ENCODE peak calls at places on chromosomes 5 and 9, in five cellular contexts. One of them, this sample, is unnamed.

GRCh38 chr9:113993838-113994540 is 84.1 kb downstream of the AMBP start:
- DNase-seq in WTC11: no peak
- DNase-seq in fibroblast of lung: peak; percentile 72
- DNase-seq in Calu3: no peak
- DNase-seq in uterus: peak; percentile 62
- DNase-seq in this sample: no peak

GRCh38 chr9:132239999-132240859 is 78.4 kb downstream of the NTNG2 start:
- DNase-seq in uterus: no peak
- DNase-seq in fibroblast of lung: no peak
- DNase-seq in WTC11: peak; percentile 39
- DNase-seq in Calu3: no peak
- DNase-seq in this sample: no peak

GRCh38 chr9:6212722-6213375 is 2.8 kb upstream of the IL33 start:
- DNase-seq in uterus: no peak
- DNase-seq in fibroblast of lung: no peak
- DNase-seq in WTC11: no peak
- DNase-seq in Calu3: no peak
- DNase-seq in this sample: no peak

GRCh38 chr5:52997424-52997823 is 8.3 kb downstream of the ITGA2 start:
- DNase-seq in Calu3: peak; percentile 23
- DNase-seq in WTC11: no peak
- DNase-seq in fibroblast of lung: no peak
- DNase-seq in uterus: no peak
- DNase-seq in this sample: peak; percentile 33

GRCh38 chr5:133271606-133272005 is 219.8 kb downstream of the HSPA4 start:
- DNase-seq in uterus: no peak
- DNase-seq in Calu3: no peak
- DNase-seq in fibroblast of lung: no peak
- DNase-seq in WTC11: no peak
- DNase-seq in this sample: no peak

GRCh38 chr5:96026334-96027065 is 64.8 kb upstream of the ELL2 start:
- DNase-seq in uterus: no peak
- DNase-seq in fibroblast of lung: peak; percentile 87
- DNase-seq in Calu3: peak; percentile 31
- DNase-seq in WTC11: no peak
- DNase-seq in this sample: no peak

GRCh38 chr5:175800656-175801081 is 70.7 kb upstream of the CPLX2 start:
- DNase-seq in WTC11: no peak
- DNase-seq in uterus: no peak
- DNase-seq in fibroblast of lung: peak; percentile 12
- DNase-seq in Calu3: no peak
- DNase-seq in this sample: no peak

GRCh38 chr9:127537014-127537413 is 75.1 kb upstream of the STXBP1 start:
- DNase-seq in uterus: no peak
- DNase-seq in Calu3: no peak
- DNase-seq in WTC11: no peak
- DNase-seq in fibroblast of lung: peak; percentile 47
- DNase-seq in this sample: no peak

GRCh38 chr5:17001418-17001817 is 65.3 kb upstream of the MYO10 start:
- DNase-seq in uterus: no peak
- DNase-seq in Calu3: no peak
- DNase-seq in WTC11: no peak
- DNase-seq in fibroblast of lung: peak; percentile 69
- DNase-seq in this sample: no peak

GRCh38 chr9:38200431-38200830 is 131.4 kb upstream of the SHB start:
- DNase-seq in WTC11: no peak
- DNase-seq in fibroblast of lung: no peak
- DNase-seq in Calu3: no peak
- DNase-seq in uterus: no peak
- DNase-seq in this sample: no peak

GRCh38 chr9:87888501-87888900 is 5.8 kb downstream of the SPATA31E1 start:
- DNase-seq in Calu3: no peak
- DNase-seq in WTC11: no peak
- DNase-seq in uterus: no peak
- DNase-seq in fibroblast of lung: no peak
- DNase-seq in this sample: no peak

GRCh38 chr5:79236970-79237734 is 1.2 kb downstream of the JMY start:
- DNase-seq in uterus: peak; percentile 26
- DNase-seq in Calu3: peak; percentile 57
- DNase-seq in WTC11: peak; percentile 52
- DNase-seq in fibroblast of lung: peak; percentile 43
- DNase-seq in this sample: no peak

GRCh38 chr5:79235222-79235577 is 731 bp upstream of the JMY start:
- DNase-seq in Calu3: no peak
- DNase-seq in fibroblast of lung: peak; percentile 94
- DNase-seq in uterus: no peak
- DNase-seq in WTC11: no peak
- DNase-seq in this sample: no peak

GRCh38 chr5:79237735-79238560 is 2.0 kb downstream of the JMY start:
- DNase-seq in fibroblast of lung: peak; percentile 10
- DNase-seq in WTC11: no peak
- DNase-seq in Calu3: no peak
- DNase-seq in uterus: no peak
- DNase-seq in this sample: no peak

GRCh38 chr5:79236364-79236969 is 536 bp downstream of the JMY start:
- DNase-seq in fibroblast of lung: no peak
- DNase-seq in uterus: peak; percentile 21
- DNase-seq in Calu3: peak; percentile 57
- DNase-seq in WTC11: peak; percentile 59
- DNase-seq in this sample: no peak

GRCh38 chr5:79235578-79236363 is at the start of gene JMY:
- DNase-seq in fibroblast of lung: peak; percentile 91
- DNase-seq in WTC11: peak; percentile 83
- DNase-seq in uterus: peak; percentile 83
- DNase-seq in Calu3: peak; percentile 88
- DNase-seq in this sample: no peak
- TF ChIP-seq CTCF in fibroblast of lung: no peak
- TF ChIP-seq CTCF in WTC11: no peak
- TF ChIP-seq CTCF in uterus: peak; percentile 18
- TF ChIP-seq CTCF in Calu3: no peak
- TF ChIP-seq CTCF in this sample: no peak

GRCh38 chr5:109920736-109921135 is 231.0 kb downstream of the MAN2A1 start:
- DNase-seq in WTC11: no peak
- DNase-seq in fibroblast of lung: no peak
- DNase-seq in uterus: no peak
- DNase-seq in Calu3: no peak
- DNase-seq in this sample: no peak

GRCh38 chr5:109924708-109925107 is 235.0 kb downstream of the MAN2A1 start:
- DNase-seq in WTC11: no peak
- DNase-seq in Calu3: no peak
- DNase-seq in uterus: no peak
- DNase-seq in fibroblast of lung: no peak
- DNase-seq in this sample: no peak

GRCh38 chr5:109921735-109922395 is 232.1 kb downstream of the MAN2A1 start:
- DNase-seq in fibroblast of lung: no peak
- DNase-seq in Calu3: no peak
- DNase-seq in uterus: no peak
- DNase-seq in WTC11: no peak
- DNase-seq in this sample: no peak

GRCh38 chr5:109917966-109918365 is 228.2 kb downstream of the MAN2A1 start:
- DNase-seq in uterus: no peak
- DNase-seq in WTC11: no peak
- DNase-seq in Calu3: no peak
- DNase-seq in fibroblast of lung: peak; percentile 1
- DNase-seq in this sample: no peak

GRCh38 chr5:109922396-109922995 is 232.8 kb downstream of the MAN2A1 start:
- DNase-seq in fibroblast of lung: no peak
- DNase-seq in Calu3: no peak
- DNase-seq in uterus: no peak
- DNase-seq in WTC11: no peak
- DNase-seq in this sample: no peak
- TF ChIP-seq CTCF in fibroblast of lung: no peak
- TF ChIP-seq CTCF in Calu3: no peak
- TF ChIP-seq CTCF in uterus: no peak
- TF ChIP-seq CTCF in WTC11: no peak
- TF ChIP-seq CTCF in this sample: no peak

GRCh38 chr9:112665347-112665746 is 52.6 kb downstream of the INIP start:
- DNase-seq in uterus: no peak
- DNase-seq in fibroblast of lung: peak; percentile 47
- DNase-seq in Calu3: no peak
- DNase-seq in WTC11: no peak
- DNase-seq in this sample: no peak
- TF ChIP-seq CTCF in uterus: no peak
- TF ChIP-seq CTCF in fibroblast of lung: peak; percentile 47
- TF ChIP-seq CTCF in Calu3: no peak
- TF ChIP-seq CTCF in WTC11: no peak
- TF ChIP-seq CTCF in this sample: peak; percentile 42

GRCh38 chr5:22699319-22699718 is 153.8 kb downstream of the CDH12 start:
- DNase-seq in Calu3: no peak
- DNase-seq in uterus: no peak
- DNase-seq in fibroblast of lung: no peak
- DNase-seq in WTC11: no peak
- DNase-seq in this sample: no peak
- TF ChIP-seq CTCF in Calu3: no peak
- TF ChIP-seq CTCF in uterus: no peak
- TF ChIP-seq CTCF in fibroblast of lung: no peak
- TF ChIP-seq CTCF in WTC11: no peak
- TF ChIP-seq CTCF in this sample: no peak

GRCh38 chr9:70000481-70000880 is 43.2 kb upstream of the MAMDC2 start:
- DNase-seq in uterus: no peak
- DNase-seq in fibroblast of lung: no peak
- DNase-seq in WTC11: no peak
- DNase-seq in Calu3: no peak
- DNase-seq in this sample: no peak

GRCh38 chr9:70004310-70004709 is 39.3 kb upstream of the MAMDC2 start:
- DNase-seq in fibroblast of lung: no peak
- DNase-seq in Calu3: no peak
- DNase-seq in WTC11: no peak
- DNase-seq in uterus: no peak
- DNase-seq in this sample: no peak

GRCh38 chr9:70007831-70008230 is 35.8 kb upstream of the MAMDC2 start:
- DNase-seq in Calu3: no peak
- DNase-seq in fibroblast of lung: no peak
- DNase-seq in uterus: no peak
- DNase-seq in WTC11: no peak
- DNase-seq in this sample: no peak

GRCh38 chr9:70006299-70006698 is 37.3 kb upstream of the MAMDC2 start:
- DNase-seq in Calu3: no peak
- DNase-seq in fibroblast of lung: peak; percentile 72
- DNase-seq in WTC11: no peak
- DNase-seq in uterus: peak; percentile 45
- DNase-seq in this sample: no peak

GRCh38 chr9:70003786-70004185 is 39.9 kb upstream of the MAMDC2 start:
- DNase-seq in Calu3: no peak
- DNase-seq in uterus: no peak
- DNase-seq in WTC11: no peak
- DNase-seq in fibroblast of lung: peak; percentile 49
- DNase-seq in this sample: no peak
- TF ChIP-seq CTCF in Calu3: no peak
- TF ChIP-seq CTCF in uterus: no peak
- TF ChIP-seq CTCF in WTC11: no peak
- TF ChIP-seq CTCF in fibroblast of lung: no peak
- TF ChIP-seq CTCF in this sample: no peak